ENCODE peak calls at places on chromosomes 13 and 19, in nine cellular contexts. X is RWPE1; G is A549; Z is germinal center; U is suprapubic skin; O is CD8-positive, alpha-beta T cell; M is H54; A is astrocyte of the spinal cord; D is effector CD4-positive, alpha-beta T cell. R is an unnamed sample.
A peak's percentile ranks its signal among the peaks of the same experiment; 100 is the strongest.

GRCh38 chr13:75217949-75218348 is 264.0 kb downstream of the TBC1D4 start:
- DNase-seq in X (no peak), G (no peak), Z (no peak), U (no peak), O (no peak), M (no peak), A (peak; percentile 60), D (no peak), R (no peak)

GRCh38 chr13:39417643-39418042 is 185.3 kb downstream of the LHFPL6 start:
- DNase-seq in X (peak; percentile 8), G (no peak), Z (no peak), U (no peak), O (no peak), M (peak; percentile 6), A (peak; percentile 77), D (no peak), R (no peak)

GRCh38 chr19:10398819-10399218 is 4.5 kb downstream of the CDC37 start:
- DNase-seq in X (no peak), G (no peak), Z (no peak), U (no peak), O (no peak), M (no peak), A (no peak), D (no peak), R (no peak)

GRCh38 chr19:8329993-8330392 is 8.7 kb downstream of the RPS28 start:
- DNase-seq in X (no peak), G (no peak), Z (peak; percentile 1), U (no peak), O (no peak), M (no peak), A (no peak), D (no peak), R (no peak)

GRCh38 chr19:2986951-2987491 is 9.7 kb downstream of the TLE6 start:
- DNase-seq in X (no peak), G (no peak), Z (no peak), U (no peak), O (no peak), M (no peak), A (no peak), D (no peak), R (no peak)

GRCh38 chr13:95535243-95535642 is 17.3 kb upstream of the CLDN10 start:
- DNase-seq in X (peak; percentile 83), G (peak; percentile 45), Z (no peak), U (no peak), O (no peak), M (peak; percentile 36), A (peak; percentile 81), D (no peak), R (no peak)

GRCh38 chr13:113655358-113656014 is 2.5 kb downstream of the ATP4B start:
- DNase-seq in X (no peak), G (no peak), Z (no peak), U (peak; percentile 45), O (no peak), M (no peak), A (no peak), D (no peak), R (no peak)

GRCh38 chr13:50700664-50701266 is 142.7 kb downstream of the DLEU7 start:
- DNase-seq in X (no peak), G (no peak), Z (no peak), U (no peak), O (no peak), M (no peak), A (no peak), D (no peak), R (no peak)

GRCh38 chr19:6076675-6077463 is 33.4 kb downstream of the RFX2 start:
- DNase-seq in X (peak; percentile 76), G (no peak), Z (no peak), U (peak; percentile 84), O (no peak), M (peak; percentile 44), A (peak; percentile 91), D (no peak), R (no peak)

GRCh38 chr13:99154064-99154463 is 46.6 kb upstream of the UBAC2 start:
- DNase-seq in X (no peak), G (no peak), Z (no peak), U (no peak), O (no peak), M (no peak), A (no peak), D (no peak), R (no peak)

GRCh38 chr13:105474983-105475382 is 1060.5 kb downstream of the EFNB2 start:
- DNase-seq in X (no peak), G (no peak), Z (no peak), U (no peak), O (no peak), M (no peak), A (peak; percentile 12), D (no peak), R (no peak)

GRCh38 chr19:3365093-3365446 is 1.3 kb upstream of the NFIC start:
- DNase-seq in X (no peak), G (no peak), Z (no peak), U (no peak), O (no peak), M (no peak), A (no peak), D (no peak), R (no peak)

GRCh38 chr13:113433391-113433916 is 19.8 kb downstream of the ADPRHL1 start:
- DNase-seq in X (no peak), G (no peak), Z (no peak), U (no peak), O (no peak), M (no peak), A (no peak), D (no peak), R (no peak)

GRCh38 chr19:34504273-34504808 is 22.8 kb downstream of the WTIP start:
- DNase-seq in X (no peak), G (no peak), Z (no peak), U (no peak), O (no peak), M (no peak), A (no peak), D (no peak), R (no peak)

GRCh38 chr13:38213307-38213706 is 136.3 kb upstream of the UFM1 start:
- DNase-seq in X (peak; percentile 8), G (no peak), Z (no peak), U (no peak), O (no peak), M (no peak), A (peak; percentile 37), D (no peak), R (no peak)

GRCh38 chr13:99415851-99416331 is 85.4 kb upstream of the TM9SF2 start:
- DNase-seq in X (no peak), G (no peak), Z (no peak), U (peak; percentile 67), O (peak; percentile 32), M (no peak), A (no peak), D (no peak), R (peak; percentile 30)

GRCh38 chr13:101149735-101150380 is 266.4 kb downstream of the NALCN start:
- DNase-seq in X (no peak), G (peak; percentile 3), Z (no peak), U (no peak), O (no peak), M (peak; percentile 36), A (peak; percentile 51), D (no peak), R (no peak)

R was measured in naive thymus-derived CD4-positive, alpha-beta T cell.